ENCODE peak calls at places on chromosome 2, in seven cellular contexts. O, L, D, V, C, W and S are unnamed samples.

GRCh38 chr2:54724560-54725342 is 1.3 kb downstream of the EML6 start:
- DNase-seq in O (peak), L (peak), D (peak), V (no peak), C (peak), W (peak), S (peak)

GRCh38 chr2:163698857-163699256 is 37.0 kb downstream of the FIGN start:
- DNase-seq in O (no peak), L (peak), D (no peak), V (no peak), C (no peak), W (peak), S (no peak)

GRCh38 chr2:223590964-223591363 is 11.2 kb downstream of the SCG2 start:
- DNase-seq in O (no peak), L (no peak), D (no peak), V (no peak), C (no peak), W (no peak), S (no peak)

GRCh38 chr2:149872638-149873037 is 285.1 kb upstream of the MMADHC start:
- DNase-seq in O (no peak), L (no peak), D (no peak), V (no peak), C (no peak), W (no peak), S (no peak)

GRCh38 chr2:48736251-48736650 is 19.3 kb downstream of the LHCGR start:
- DNase-seq in O (no peak), L (no peak), D (no peak), V (no peak), C (no peak), W (no peak), S (no peak)

GRCh38 chr2:102872388-102872787 is 110.6 kb downstream of the TMEM182 start:
- DNase-seq in O (no peak), L (no peak), D (no peak), V (no peak), C (no peak), W (no peak), S (no peak)

GRCh38 chr2:58032016-58032750 is 14.4 kb upstream of the VRK2 start:
- DNase-seq in O (no peak), L (no peak), D (no peak), V (no peak), C (no peak), W (no peak), S (no peak)

GRCh38 chr2:204479557-204479956 is 65.7 kb upstream of the PARD3B start:
- DNase-seq in O (no peak), L (no peak), D (no peak), V (no peak), C (no peak), W (no peak), S (no peak)

GRCh38 chr2:146916914-146917313 is 927.9 kb upstream of the ACVR2A start:
- DNase-seq in O (no peak), L (peak), D (no peak), V (no peak), C (no peak), W (peak), S (no peak)

GRCh38 chr2:189899101-189899500 is 114.9 kb downstream of the PMS1 start:
- DNase-seq in O (no peak), L (no peak), D (no peak), V (no peak), C (no peak), W (no peak), S (no peak)

GRCh38 chr2:118856330-118856977 is 9.0 kb upstream of the EN1 start:
- DNase-seq in O (no peak), L (no peak), D (no peak), V (no peak), C (no peak), W (no peak), S (no peak)

GRCh38 chr2:118855451-118856279 is 8.2 kb upstream of the EN1 start:
- DNase-seq in O (peak), L (peak), D (peak), V (peak), C (peak), W (peak), S (no peak)

GRCh38 chr2:118853129-118853640 is 5.7 kb upstream of the EN1 start:
- DNase-seq in O (no peak), L (no peak), D (no peak), V (no peak), C (no peak), W (no peak), S (no peak)

GRCh38 chr2:118853647-118854367 is 6.4 kb upstream of the EN1 start:
- DNase-seq in O (no peak), L (no peak), D (no peak), V (no peak), C (no peak), W (peak), S (no peak)

GRCh38 chr2:118854507-118855300 is 7.3 kb upstream of the EN1 start:
- DNase-seq in O (no peak), L (no peak), D (no peak), V (no peak), C (no peak), W (peak), S (no peak)
- H3K27ac ChIP-seq in O (no peak), L (no peak), D (no peak), V (peak), C (no peak), W (no peak), S (no peak)

GRCh38 chr2:29115797-29116781 is 874 bp downstream of the CLIP4 start:
- DNase-seq in O (peak), L (peak), D (no peak), V (peak), C (peak), W (peak), S (peak)
- H3K27ac ChIP-seq in O (peak), L (peak), D (no peak), V (peak), C (peak), W (no peak), S (no peak)

GRCh38 chr2:160097329-160097728 is 34.9 kb upstream of the PLA2R1 start:
- DNase-seq in O (no peak), L (no peak), D (no peak), V (no peak), C (no peak), W (no peak), S (no peak)
- H3K27ac ChIP-seq in O (no peak), L (no peak), D (no peak), V (no peak), C (no peak), W (no peak), S (no peak)

GRCh38 chr2:110101280-110101844 is 14.3 kb downstream of the MALL start:
- DNase-seq in O (no peak), L (peak), D (no peak), V (peak), C (no peak), W (no peak), S (peak)

GRCh38 chr2:110095994-110096633 is 19.5 kb downstream of the MALL start:
- DNase-seq in O (no peak), L (no peak), D (no peak), V (no peak), C (no peak), W (no peak), S (no peak)

GRCh38 chr2:110099036-110099420 is 16.6 kb downstream of the MALL start:
- DNase-seq in O (no peak), L (no peak), D (no peak), V (no peak), C (no peak), W (no peak), S (no peak)

GRCh38 chr2:110099471-110100225 is 16.0 kb downstream of the MALL start:
- DNase-seq in O (no peak), L (no peak), D (no peak), V (no peak), C (no peak), W (no peak), S (no peak)

DNA sequence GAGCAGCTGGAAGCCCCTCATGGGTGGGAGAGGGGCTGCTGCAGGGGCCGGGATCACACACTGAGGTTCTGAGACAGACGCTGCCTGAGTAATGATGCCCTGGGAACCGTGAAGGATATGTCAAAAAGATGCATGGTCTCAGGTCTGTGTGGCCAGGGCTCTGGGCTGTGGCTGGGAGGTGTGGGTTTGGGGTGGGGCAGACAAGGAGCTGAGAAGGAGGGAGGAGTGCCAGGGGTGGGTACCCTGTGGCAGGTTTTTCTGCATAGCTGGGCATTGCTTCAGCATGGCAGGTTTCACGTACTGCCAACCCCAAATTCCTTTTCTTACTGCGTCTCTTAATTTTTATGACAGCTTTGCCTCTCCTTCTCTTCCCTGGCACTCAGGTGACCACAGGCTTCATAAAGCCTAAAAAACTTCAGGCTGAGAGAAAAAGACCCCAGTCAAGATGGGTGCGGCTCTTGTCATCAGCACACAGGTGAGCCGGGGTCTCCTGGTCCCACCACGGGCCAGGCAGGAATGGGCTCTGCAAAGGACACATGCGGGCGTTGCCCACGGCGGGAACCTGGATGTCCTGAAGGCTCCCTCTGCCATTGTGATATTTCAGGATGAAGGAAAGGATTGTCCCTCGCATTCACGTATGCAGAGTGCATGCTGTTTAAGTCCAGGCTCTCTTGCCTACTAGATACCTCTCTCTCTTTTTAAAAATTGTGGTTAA is 18.0 kb downstream of the MALL start:
- DNase-seq in O (no peak), L (no peak), D (no peak), V (no peak), C (no peak), W (no peak), S (no peak)
- H3K27ac ChIP-seq in O (no peak), L (no peak), D (no peak), V (no peak), C (no peak), W (no peak), S (no peak)

GRCh38 chr2:235059161-235059560 is 107.3 kb downstream of the SH3BP4 start:
- DNase-seq in O (no peak), L (no peak), D (no peak), V (no peak), C (no peak), W (no peak), S (no peak)
- H3K27ac ChIP-seq in O (no peak), L (no peak), D (no peak), V (no peak), C (no peak), W (no peak), S (no peak)

GRCh38 chr2:10285578-10286198 is 17.0 kb upstream of the HPCAL1 start:
- DNase-seq in O (no peak), L (no peak), D (peak), V (peak), C (no peak), W (no peak), S (no peak)

GRCh38 chr2:10284108-10284870 is 18.4 kb upstream of the HPCAL1 start:
- DNase-seq in O (no peak), L (no peak), D (no peak), V (no peak), C (no peak), W (no peak), S (no peak)

GRCh38 chr2:10287766-10288165 is 14.9 kb upstream of the HPCAL1 start:
- DNase-seq in O (no peak), L (no peak), D (no peak), V (no peak), C (no peak), W (no peak), S (no peak)

GRCh38 chr2:10285191-10285577 is 17.5 kb upstream of the HPCAL1 start:
- DNase-seq in O (no peak), L (no peak), D (no peak), V (no peak), C (no peak), W (no peak), S (no peak)

DNA sequence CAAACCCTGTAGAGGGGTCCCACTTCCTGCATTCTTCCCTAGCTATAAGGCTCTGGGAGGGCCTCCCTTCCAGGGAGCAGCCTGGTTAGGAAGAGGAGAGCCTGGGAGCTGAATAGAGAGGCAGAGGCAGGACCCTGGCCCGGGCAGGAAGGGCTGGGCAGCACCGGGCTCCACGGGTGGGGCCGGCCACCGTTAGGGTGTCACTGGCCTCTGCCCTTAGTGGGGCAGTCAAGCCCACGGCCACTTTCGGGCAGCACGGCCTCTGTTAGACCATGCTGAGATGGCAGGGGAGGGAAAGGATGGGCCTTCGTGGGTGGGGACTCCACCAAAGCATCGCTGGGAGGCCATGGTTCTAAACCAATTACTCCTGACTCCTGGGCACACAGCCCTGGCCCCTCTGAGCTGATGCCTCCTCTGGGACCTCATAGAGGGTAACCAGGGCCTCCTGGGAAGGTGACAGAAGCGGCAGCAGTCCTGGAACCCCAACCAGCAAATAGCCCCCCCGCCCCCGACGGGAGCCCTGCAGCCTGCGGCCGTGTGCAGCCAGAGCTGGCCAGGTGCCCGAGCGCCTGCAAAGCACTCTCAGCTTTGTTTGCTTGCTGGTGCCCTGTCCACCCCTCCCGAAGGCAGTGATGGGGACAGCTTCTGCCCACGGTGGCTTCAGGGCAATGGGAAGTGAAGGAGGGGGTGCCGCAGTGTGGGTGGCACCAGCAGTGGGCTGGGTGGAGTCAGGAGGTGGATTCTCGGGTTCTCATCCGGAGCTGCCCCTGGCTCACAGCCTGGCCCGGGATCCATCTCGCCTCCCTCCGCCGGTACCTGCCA is 16.3 kb upstream of the HPCAL1 start:
- DNase-seq in O (no peak), L (no peak), D (no peak), V (no peak), C (no peak), W (no peak), S (no peak)
- H3K27ac ChIP-seq in O (no peak), L (peak), D (no peak), V (no peak), C (no peak), W (no peak), S (no peak)

GRCh38 chr2:239225921-239226561 is 174.8 kb downstream of the HDAC4 start:
- DNase-seq in O (no peak), L (peak), D (no peak), V (no peak), C (no peak), W (no peak), S (no peak)

GRCh38 chr2:239229545-239230279 is 171.1 kb downstream of the HDAC4 start:
- DNase-seq in O (no peak), L (no peak), D (no peak), V (no peak), C (no peak), W (no peak), S (no peak)

GRCh38 chr2:239226677-239227076 is 174.1 kb downstream of the HDAC4 start:
- DNase-seq in O (no peak), L (no peak), D (no peak), V (no peak), C (no peak), W (no peak), S (no peak)

GRCh38 chr2:239227111-239227581 is 173.7 kb downstream of the HDAC4 start:
- DNase-seq in O (no peak), L (no peak), D (no peak), V (peak), C (no peak), W (no peak), S (no peak)

DNA sequence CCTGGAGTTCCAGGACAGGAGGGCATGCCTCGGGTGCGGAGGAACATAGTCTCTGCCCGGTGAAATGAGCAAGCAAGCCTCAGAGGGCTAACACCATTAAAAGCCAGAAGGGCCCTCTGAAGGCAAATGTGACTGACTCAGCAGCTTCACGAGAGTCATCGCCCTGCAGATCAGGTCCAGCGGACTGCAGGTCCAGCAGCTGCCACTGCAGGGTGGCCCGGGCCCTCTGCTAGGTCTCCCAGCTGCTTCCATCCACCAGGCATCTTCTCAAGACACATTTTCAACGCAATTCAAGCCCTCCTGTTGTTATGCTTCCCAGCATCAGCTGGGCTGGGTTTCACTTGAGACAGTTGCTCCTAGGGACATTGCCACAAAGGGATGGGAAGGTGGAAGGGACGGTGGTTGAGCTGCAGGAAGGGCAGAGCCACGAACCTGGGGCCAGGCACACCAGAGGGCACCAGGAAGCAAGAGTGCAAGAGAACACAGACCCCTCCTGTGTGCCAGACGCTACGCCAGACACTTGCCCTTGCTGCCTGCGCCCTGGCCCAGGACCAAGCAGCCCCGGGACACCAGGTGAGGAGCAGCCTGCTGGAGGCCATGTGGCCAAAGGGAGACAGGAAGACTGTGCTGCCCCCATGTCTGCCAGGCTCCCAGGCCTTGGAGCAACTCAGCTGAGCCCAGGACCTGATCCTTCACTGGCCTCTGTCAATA is 173.0 kb downstream of the HDAC4 start:
- DNase-seq in O (no peak), L (no peak), D (no peak), V (peak), C (no peak), W (no peak), S (no peak)
- H3K27ac ChIP-seq in O (no peak), L (no peak), D (no peak), V (peak), C (no peak), W (no peak), S (peak)

GRCh38 chr2:159054985-159055384 is 86.5 kb downstream of the TANC1 start:
- DNase-seq in O (no peak), L (no peak), D (no peak), V (no peak), C (no peak), W (no peak), S (peak)
- H3K27ac ChIP-seq in O (no peak), L (no peak), D (no peak), V (no peak), C (no peak), W (no peak), S (no peak)

GRCh38 chr2:63846487-63846886 is 4.8 kb downstream of the UGP2 start:
- DNase-seq in O (no peak), L (peak), D (no peak), V (no peak), C (no peak), W (no peak), S (no peak)
- H3K27ac ChIP-seq in O (no peak), L (no peak), D (no peak), V (peak), C (no peak), W (no peak), S (peak)